ENCODE peak calls at places on chromosomes 16 and 17, in six cellular contexts. Q is transverse colon, A is T47D, U is T-cell, P is body of pancreas, I is A549. G is an unnamed sample.

GRCh38 chr17:59617141-59617757 is 2.4 kb upstream of the CLTC start:
- DNase-seq in Q (no peak), A (no peak), U (no peak), P (no peak), I (no peak), G (peak)

GRCh38 chr16:70701036-70701435 is 15.2 kb upstream of the MTSS2 start:
- DNase-seq in Q (no peak), A (no peak), U (no peak), P (no peak), I (no peak), G (no peak)

GRCh38 chr17:18256776-18257175 is 1.8 kb downstream of the FLII start:
- DNase-seq in Q (no peak), A (no peak), U (no peak), P (no peak), I (no peak), G (no peak)

GRCh38 chr17:42809250-42809649 is 10.6 kb downstream of the CNTD1 start:
- DNase-seq in Q (no peak), A (no peak), U (no peak), P (no peak), I (peak), G (no peak)

GRCh38 chr17:81927145-81927652 is 336 bp downstream of the MAFG start:
- DNase-seq in Q (no peak), A (no peak), U (no peak), P (no peak), I (no peak), G (peak)

GRCh38 chr16:49280861-49281331 is 742 bp downstream of the CBLN1 start:
- DNase-seq in Q (no peak), A (no peak), U (no peak), P (no peak), I (no peak), G (no peak)

GRCh38 chr16:55543470-55543869 is 23.0 kb upstream of the CAPNS2 start:
- DNase-seq in Q (no peak), A (peak), U (no peak), P (no peak), I (peak), G (peak)

GRCh38 chr16:79505344-79505743 is 95.2 kb downstream of the MAF start:
- DNase-seq in Q (no peak), A (no peak), U (no peak), P (no peak), I (no peak), G (no peak)

GRCh38 chr17:13074026-13074425 is 56.2 kb upstream of the ELAC2 start:
- DNase-seq in Q (no peak), A (no peak), U (no peak), P (no peak), I (peak), G (no peak)